ENCODE peak calls at places on chromosomes 7 and 10, in six cellular contexts. One of them, this sample, is unnamed.

GRCh38 chr10:31947144-31947926 is 18.7 kb upstream of the ARHGAP12 start:
- DNase-seq in trophoblast cell: peak
- DNase-seq in IMR-90: peak
- DNase-seq in H1: no peak
- DNase-seq in mesenchymal stem cell: peak
- DNase-seq in neuronal stem cell: no peak
- DNase-seq in this sample: peak

GRCh38 chr7:134890246-134891240 is 95.8 kb upstream of the AGBL3 start:
- DNase-seq in neuronal stem cell: no peak
- DNase-seq in IMR-90: peak
- DNase-seq in H1: no peak
- DNase-seq in mesenchymal stem cell: no peak
- DNase-seq in trophoblast cell: no peak
- DNase-seq in this sample: peak

GRCh38 chr10:90451283-90451682 is 406.6 kb downstream of the HTR7 start:
- DNase-seq in IMR-90: no peak
- DNase-seq in neuronal stem cell: no peak
- DNase-seq in mesenchymal stem cell: peak
- DNase-seq in H1: no peak
- DNase-seq in trophoblast cell: no peak
- DNase-seq in this sample: no peak

GRCh38 chr10:13820591-13821377 is 234.0 kb downstream of the PRPF18 start:
- DNase-seq in H1: no peak
- DNase-seq in IMR-90: no peak
- DNase-seq in trophoblast cell: no peak
- DNase-seq in mesenchymal stem cell: no peak
- DNase-seq in neuronal stem cell: no peak
- DNase-seq in this sample: no peak

GRCh38 chr7:45670717-45671116 is 96.5 kb downstream of the ADCY1 start:
- DNase-seq in H1: no peak
- DNase-seq in neuronal stem cell: no peak
- DNase-seq in trophoblast cell: no peak
- DNase-seq in mesenchymal stem cell: no peak
- DNase-seq in IMR-90: no peak
- DNase-seq in this sample: no peak

GRCh38 chr7:92674379-92674778 is 84.2 kb upstream of the FAM133B start:
- DNase-seq in mesenchymal stem cell: no peak
- DNase-seq in H1: no peak
- DNase-seq in IMR-90: no peak
- DNase-seq in trophoblast cell: no peak
- DNase-seq in neuronal stem cell: no peak
- DNase-seq in this sample: no peak

GRCh38 chr10:16459428-16459939 is 22.7 kb downstream of the PTER start:
- DNase-seq in mesenchymal stem cell: no peak
- DNase-seq in trophoblast cell: no peak
- DNase-seq in neuronal stem cell: no peak
- DNase-seq in IMR-90: peak
- DNase-seq in H1: no peak
- DNase-seq in this sample: no peak

GRCh38 chr10:93826355-93826754 is 67.4 kb upstream of the SLC35G1 start:
- DNase-seq in neuronal stem cell: no peak
- DNase-seq in H1: no peak
- DNase-seq in mesenchymal stem cell: peak
- DNase-seq in trophoblast cell: no peak
- DNase-seq in IMR-90: no peak
- DNase-seq in this sample: peak

GRCh38 chr10:77286851-77287250 is 350.8 kb downstream of the KCNMA1 start:
- DNase-seq in H1: no peak
- DNase-seq in neuronal stem cell: no peak
- DNase-seq in IMR-90: no peak
- DNase-seq in trophoblast cell: no peak
- DNase-seq in mesenchymal stem cell: no peak
- DNase-seq in this sample: no peak

GRCh38 chr7:26156454-26157365 is 4.7 kb downstream of the NFE2L3 start:
- DNase-seq in mesenchymal stem cell: peak
- DNase-seq in neuronal stem cell: no peak
- DNase-seq in H1: no peak
- DNase-seq in IMR-90: peak
- DNase-seq in trophoblast cell: peak
- DNase-seq in this sample: peak

GRCh38 chr7:99389772-99390171 is 15.2 kb downstream of the ARPC1B start:
- DNase-seq in H1: no peak
- DNase-seq in IMR-90: no peak
- DNase-seq in mesenchymal stem cell: no peak
- DNase-seq in neuronal stem cell: no peak
- DNase-seq in trophoblast cell: no peak
- DNase-seq in this sample: no peak

GRCh38 chr7:49094866-49095265 is 170.5 kb downstream of the CDC14C start:
- DNase-seq in neuronal stem cell: no peak
- DNase-seq in trophoblast cell: no peak
- DNase-seq in mesenchymal stem cell: no peak
- DNase-seq in H1: no peak
- DNase-seq in IMR-90: no peak
- DNase-seq in this sample: no peak

GRCh38 chr7:79462334-79462733 is 8.9 kb upstream of the MAGI2 start:
- DNase-seq in trophoblast cell: no peak
- DNase-seq in H1: no peak
- DNase-seq in mesenchymal stem cell: no peak
- DNase-seq in neuronal stem cell: no peak
- DNase-seq in IMR-90: no peak
- DNase-seq in this sample: no peak

GRCh38 chr10:129877773-129878371 is 86.2 kb downstream of the EBF3 start:
- DNase-seq in trophoblast cell: peak
- DNase-seq in mesenchymal stem cell: no peak
- DNase-seq in IMR-90: no peak
- DNase-seq in neuronal stem cell: no peak
- DNase-seq in H1: no peak
- DNase-seq in this sample: peak

GRCh38 chr10:102639527-102639926 is 4.8 kb upstream of the TRIM8 start:
- DNase-seq in trophoblast cell: no peak
- DNase-seq in IMR-90: no peak
- DNase-seq in mesenchymal stem cell: no peak
- DNase-seq in neuronal stem cell: no peak
- DNase-seq in H1: no peak
- DNase-seq in this sample: peak

GRCh38 chr10:917416-917720 is 14.1 kb downstream of the LARP4B start:
- DNase-seq in trophoblast cell: no peak
- DNase-seq in IMR-90: no peak
- DNase-seq in H1: no peak
- DNase-seq in neuronal stem cell: no peak
- DNase-seq in mesenchymal stem cell: no peak
- DNase-seq in this sample: no peak

GRCh38 chr10:13658864-13659685 is 72.3 kb downstream of the PRPF18 start:
- DNase-seq in trophoblast cell: no peak
- DNase-seq in mesenchymal stem cell: no peak
- DNase-seq in IMR-90: no peak
- DNase-seq in neuronal stem cell: no peak
- DNase-seq in H1: no peak
- DNase-seq in this sample: peak

GRCh38 chr7:94223375-94224084 is 171.2 kb upstream of the COL1A2 start:
- DNase-seq in IMR-90: peak
- DNase-seq in neuronal stem cell: peak
- DNase-seq in trophoblast cell: peak
- DNase-seq in H1: peak
- DNase-seq in mesenchymal stem cell: peak
- DNase-seq in this sample: peak

GRCh38 chr10:13100349-13101294 is 659 bp downstream of the OPTN start:
- DNase-seq in IMR-90: peak
- DNase-seq in H1: no peak
- DNase-seq in trophoblast cell: peak
- DNase-seq in mesenchymal stem cell: peak
- DNase-seq in neuronal stem cell: peak
- DNase-seq in this sample: peak

GRCh38 chr7:28296571-28297483 is 115.5 kb upstream of the CREB5 start:
- DNase-seq in trophoblast cell: peak
- DNase-seq in mesenchymal stem cell: peak
- DNase-seq in neuronal stem cell: peak
- DNase-seq in IMR-90: peak
- DNase-seq in H1: peak
- DNase-seq in this sample: peak

GRCh38 chr10:69506834-69507643 is 55.8 kb downstream of the TSPAN15 start:
- DNase-seq in IMR-90: no peak
- DNase-seq in trophoblast cell: peak
- DNase-seq in H1: no peak
- DNase-seq in mesenchymal stem cell: no peak
- DNase-seq in neuronal stem cell: no peak
- DNase-seq in this sample: no peak
- H3K4me3 ChIP-seq in IMR-90: no peak
- H3K4me3 ChIP-seq in trophoblast cell: no peak
- H3K4me3 ChIP-seq in H1: no peak
- H3K4me3 ChIP-seq in mesenchymal stem cell: peak
- H3K4me3 ChIP-seq in neuronal stem cell: no peak
- H3K4me3 ChIP-seq in this sample: no peak

GRCh38 chr10:131095109-131095580 is 216.4 kb downstream of the TCERG1L start:
- DNase-seq in IMR-90: no peak
- DNase-seq in mesenchymal stem cell: no peak
- DNase-seq in trophoblast cell: peak
- DNase-seq in neuronal stem cell: no peak
- DNase-seq in H1: no peak
- DNase-seq in this sample: no peak
- H3K4ac ChIP-seq in IMR-90: no peak
- H3K4ac ChIP-seq in mesenchymal stem cell: no peak
- H3K4ac ChIP-seq in trophoblast cell: peak
- H3K4ac ChIP-seq in neuronal stem cell: no peak
- H3K4ac ChIP-seq in H1: no peak
- H3K4ac ChIP-seq in this sample: peak

DNA sequence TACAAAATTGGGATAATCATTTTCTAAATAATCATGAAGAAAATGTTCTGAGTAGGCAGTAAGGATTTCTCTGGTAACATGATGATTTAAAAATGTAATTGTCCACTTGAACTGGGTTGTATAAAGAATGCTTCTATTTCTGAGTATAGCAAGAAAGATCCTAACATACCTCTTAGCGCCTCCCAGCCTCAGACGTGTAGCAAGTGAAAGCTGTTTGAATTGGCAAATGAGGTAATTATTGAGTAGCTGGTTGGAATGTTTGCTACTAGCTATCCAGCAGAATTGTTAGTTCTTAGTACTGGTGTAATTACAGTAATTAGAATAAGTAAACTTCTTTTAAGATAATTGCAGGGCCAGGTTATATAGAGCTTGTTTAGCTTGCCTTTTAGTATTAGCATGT is 47.9 kb downstream of the SEPTIN7 start:
- DNase-seq in trophoblast cell: peak
- DNase-seq in mesenchymal stem cell: no peak
- DNase-seq in neuronal stem cell: no peak
- DNase-seq in H1: no peak
- DNase-seq in IMR-90: no peak
- DNase-seq in this sample: peak
- H3K4me3 ChIP-seq in trophoblast cell: no peak
- H3K4me3 ChIP-seq in mesenchymal stem cell: no peak
- H3K4me3 ChIP-seq in neuronal stem cell: no peak
- H3K4me3 ChIP-seq in H1: no peak
- H3K4me3 ChIP-seq in IMR-90: no peak
- H3K4me3 ChIP-seq in this sample: no peak

DNA sequence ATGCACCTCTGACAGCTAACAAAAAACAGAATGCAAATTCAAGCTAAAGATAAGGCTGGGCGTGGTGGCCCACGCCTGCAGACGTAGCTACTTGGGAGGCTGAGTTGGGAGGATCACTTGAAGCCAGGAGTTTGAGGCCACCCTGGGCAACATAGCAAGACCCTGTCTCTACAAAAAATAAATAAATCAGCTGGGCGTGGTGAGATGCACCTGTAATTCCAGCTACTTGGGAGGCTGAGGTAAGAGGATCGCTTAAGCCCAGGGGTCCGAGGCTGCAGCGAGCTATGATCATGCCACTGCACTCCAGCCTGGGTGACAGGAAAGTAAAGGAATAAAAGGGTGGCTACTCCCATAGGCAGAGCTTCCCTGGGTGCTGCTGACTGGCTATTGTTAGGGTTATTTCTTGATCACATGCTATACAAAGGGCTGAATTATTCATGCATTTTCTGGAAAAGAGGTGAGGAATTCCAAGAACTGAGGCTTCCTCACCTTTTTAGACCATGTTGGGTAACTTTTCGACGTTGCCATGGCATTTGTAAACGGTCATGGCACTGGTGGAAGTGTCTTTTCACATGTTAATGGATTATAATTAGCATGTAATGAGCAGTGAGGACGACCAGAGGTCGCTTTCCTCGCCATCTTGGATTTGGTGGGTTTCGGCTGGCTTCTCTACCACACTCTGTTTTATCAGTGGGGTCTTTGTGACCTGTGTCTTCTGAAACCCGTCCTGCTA is 6.9 kb upstream of the PSMG3 start:
- DNase-seq in IMR-90: no peak
- DNase-seq in H1: peak
- DNase-seq in neuronal stem cell: no peak
- DNase-seq in mesenchymal stem cell: no peak
- DNase-seq in trophoblast cell: no peak
- DNase-seq in this sample: peak
- H3K4ac ChIP-seq in IMR-90: no peak
- H3K4ac ChIP-seq in H1: peak
- H3K4ac ChIP-seq in neuronal stem cell: no peak
- H3K4ac ChIP-seq in mesenchymal stem cell: no peak
- H3K4ac ChIP-seq in trophoblast cell: no peak
- H3K4ac ChIP-seq in this sample: no peak

This sample was measured in mesendoderm.